ENCODE peak calls at places on chromosomes 6 and 20, in nine cellular contexts. One of them, this sample, is unnamed.
A peak's percentile ranks its signal among the peaks of the same experiment; 100 is the strongest.

GRCh38 chr6:124747336-124747735 is 214.9 kb upstream of the RNF217 start:
- DNase-seq in fibroblast of the aortic adventitia: no peak
- DNase-seq in MM.1S: no peak
- DNase-seq in gastrocnemius medialis: no peak
- DNase-seq in fibroblast of pulmonary artery: no peak
- DNase-seq in AG09319: no peak
- DNase-seq in coronary artery: no peak
- DNase-seq in H9: no peak
- DNase-seq in cardiac fibroblast: no peak
- DNase-seq in this sample: no peak

GRCh38 chr20:32510120-32510600 is 75.0 kb downstream of the NOL4L start:
- DNase-seq in fibroblast of the aortic adventitia: no peak
- DNase-seq in MM.1S: no peak
- DNase-seq in gastrocnemius medialis: no peak
- DNase-seq in fibroblast of pulmonary artery: no peak
- DNase-seq in AG09319: no peak
- DNase-seq in coronary artery: no peak
- DNase-seq in H9: peak; percentile 27
- DNase-seq in cardiac fibroblast: no peak
- DNase-seq in this sample: peak; percentile 82

GRCh38 chr20:48767269-48767960 is 60.4 kb downstream of the PREX1 start:
- DNase-seq in fibroblast of the aortic adventitia: no peak
- DNase-seq in MM.1S: no peak
- DNase-seq in gastrocnemius medialis: no peak
- DNase-seq in fibroblast of pulmonary artery: no peak
- DNase-seq in AG09319: no peak
- DNase-seq in coronary artery: no peak
- DNase-seq in H9: no peak
- DNase-seq in cardiac fibroblast: no peak
- DNase-seq in this sample: no peak

GRCh38 chr6:74268821-74269600 is 573.0 kb downstream of the CD109 start:
- DNase-seq in fibroblast of the aortic adventitia: no peak
- DNase-seq in MM.1S: no peak
- DNase-seq in gastrocnemius medialis: no peak
- DNase-seq in fibroblast of pulmonary artery: no peak
- DNase-seq in AG09319: no peak
- DNase-seq in coronary artery: no peak
- DNase-seq in H9: no peak
- DNase-seq in cardiac fibroblast: no peak
- DNase-seq in this sample: no peak

GRCh38 chr6:7173843-7174503 is 66.2 kb downstream of the RREB1 start:
- DNase-seq in fibroblast of the aortic adventitia: no peak
- DNase-seq in MM.1S: no peak
- DNase-seq in gastrocnemius medialis: no peak
- DNase-seq in fibroblast of pulmonary artery: no peak
- DNase-seq in AG09319: no peak
- DNase-seq in coronary artery: no peak
- DNase-seq in H9: peak; percentile 70
- DNase-seq in cardiac fibroblast: no peak
- DNase-seq in this sample: no peak

GRCh38 chr6:1771324-1771723 is 161.6 kb downstream of the FOXC1 start:
- DNase-seq in fibroblast of the aortic adventitia: peak; percentile 31
- DNase-seq in MM.1S: no peak
- DNase-seq in gastrocnemius medialis: no peak
- DNase-seq in fibroblast of pulmonary artery: peak; percentile 60
- DNase-seq in AG09319: no peak
- DNase-seq in coronary artery: no peak
- DNase-seq in H9: no peak
- DNase-seq in cardiac fibroblast: peak; percentile 76
- DNase-seq in this sample: no peak

GRCh38 chr6:56933650-56934049 is 21.3 kb upstream of the BEND6 start:
- DNase-seq in fibroblast of the aortic adventitia: peak; percentile 63
- DNase-seq in MM.1S: no peak
- DNase-seq in gastrocnemius medialis: no peak
- DNase-seq in fibroblast of pulmonary artery: no peak
- DNase-seq in AG09319: no peak
- DNase-seq in coronary artery: no peak
- DNase-seq in H9: no peak
- DNase-seq in cardiac fibroblast: no peak
- DNase-seq in this sample: no peak

GRCh38 chr6:149218471-149218870 is 99.0 kb upstream of the TAB2 start:
- DNase-seq in fibroblast of the aortic adventitia: no peak
- DNase-seq in MM.1S: no peak
- DNase-seq in gastrocnemius medialis: no peak
- DNase-seq in fibroblast of pulmonary artery: no peak
- DNase-seq in AG09319: no peak
- DNase-seq in coronary artery: no peak
- DNase-seq in H9: no peak
- DNase-seq in cardiac fibroblast: no peak
- DNase-seq in this sample: no peak

GRCh38 chr6:77492529-77492928 is 29.2 kb upstream of the HTR1B start:
- DNase-seq in fibroblast of the aortic adventitia: no peak
- DNase-seq in MM.1S: no peak
- DNase-seq in gastrocnemius medialis: no peak
- DNase-seq in fibroblast of pulmonary artery: no peak
- DNase-seq in AG09319: no peak
- DNase-seq in coronary artery: no peak
- DNase-seq in H9: no peak
- DNase-seq in cardiac fibroblast: no peak
- DNase-seq in this sample: no peak

GRCh38 chr6:159056432-159056831 is 11.6 kb upstream of the TAGAP start:
- DNase-seq in fibroblast of the aortic adventitia: no peak
- DNase-seq in MM.1S: no peak
- DNase-seq in gastrocnemius medialis: no peak
- DNase-seq in fibroblast of pulmonary artery: no peak
- DNase-seq in AG09319: no peak
- DNase-seq in coronary artery: no peak
- DNase-seq in H9: no peak
- DNase-seq in cardiac fibroblast: no peak
- DNase-seq in this sample: no peak

GRCh38 chr20:3995067-3995748 is 20.1 kb downstream of the RNF24 start:
- DNase-seq in fibroblast of the aortic adventitia: peak; percentile 48
- DNase-seq in MM.1S: no peak
- DNase-seq in gastrocnemius medialis: no peak
- DNase-seq in fibroblast of pulmonary artery: peak; percentile 31
- DNase-seq in AG09319: no peak
- DNase-seq in coronary artery: no peak
- DNase-seq in H9: no peak
- DNase-seq in cardiac fibroblast: peak; percentile 46
- DNase-seq in this sample: no peak

GRCh38 chr6:65707134-65707826 is at the start of gene EYS:
- DNase-seq in fibroblast of the aortic adventitia: no peak
- DNase-seq in MM.1S: no peak
- DNase-seq in gastrocnemius medialis: no peak
- DNase-seq in fibroblast of pulmonary artery: no peak
- DNase-seq in AG09319: no peak
- DNase-seq in coronary artery: no peak
- DNase-seq in H9: no peak
- DNase-seq in cardiac fibroblast: no peak
- DNase-seq in this sample: no peak

GRCh38 chr20:20832715-20833114 is 120.3 kb upstream of the RALGAPA2 start:
- DNase-seq in fibroblast of the aortic adventitia: no peak
- DNase-seq in MM.1S: no peak
- DNase-seq in gastrocnemius medialis: no peak
- DNase-seq in fibroblast of pulmonary artery: no peak
- DNase-seq in AG09319: no peak
- DNase-seq in coronary artery: no peak
- DNase-seq in H9: no peak
- DNase-seq in cardiac fibroblast: no peak
- DNase-seq in this sample: no peak

GRCh38 chr20:23120261-23120660 is 34.1 kb upstream of the CD93 start:
- DNase-seq in fibroblast of the aortic adventitia: no peak
- DNase-seq in MM.1S: no peak
- DNase-seq in gastrocnemius medialis: no peak
- DNase-seq in fibroblast of pulmonary artery: no peak
- DNase-seq in AG09319: no peak
- DNase-seq in coronary artery: no peak
- DNase-seq in H9: no peak
- DNase-seq in cardiac fibroblast: no peak
- DNase-seq in this sample: no peak

GRCh38 chr20:43205699-43206098 is 16.0 kb upstream of the PTPRT start:
- DNase-seq in fibroblast of the aortic adventitia: no peak
- DNase-seq in MM.1S: no peak
- DNase-seq in gastrocnemius medialis: no peak
- DNase-seq in fibroblast of pulmonary artery: no peak
- DNase-seq in AG09319: no peak
- DNase-seq in coronary artery: no peak
- DNase-seq in H9: no peak
- DNase-seq in cardiac fibroblast: no peak
- DNase-seq in this sample: no peak
- TF ChIP-seq CTCF in fibroblast of the aortic adventitia: no peak
- TF ChIP-seq CTCF in MM.1S: peak; percentile 13
- TF ChIP-seq CTCF in gastrocnemius medialis: no peak
- TF ChIP-seq CTCF in fibroblast of pulmonary artery: no peak
- TF ChIP-seq CTCF in AG09319: no peak
- TF ChIP-seq CTCF in coronary artery: no peak
- TF ChIP-seq CTCF in H9: peak; percentile 46
- TF ChIP-seq CTCF in cardiac fibroblast: no peak
- TF ChIP-seq CTCF in this sample: no peak

GRCh38 chr20:35564905-35565304 is 23.0 kb downstream of the ERGIC3 start:
- DNase-seq in fibroblast of the aortic adventitia: no peak
- DNase-seq in MM.1S: no peak
- DNase-seq in gastrocnemius medialis: no peak
- DNase-seq in fibroblast of pulmonary artery: no peak
- DNase-seq in AG09319: no peak
- DNase-seq in coronary artery: no peak
- DNase-seq in H9: no peak
- DNase-seq in cardiac fibroblast: no peak
- DNase-seq in this sample: peak; percentile 86

GRCh38 chr20:35563834-35564233 is 22.0 kb downstream of the ERGIC3 start:
- DNase-seq in fibroblast of the aortic adventitia: no peak
- DNase-seq in MM.1S: no peak
- DNase-seq in gastrocnemius medialis: no peak
- DNase-seq in fibroblast of pulmonary artery: no peak
- DNase-seq in AG09319: no peak
- DNase-seq in coronary artery: no peak
- DNase-seq in H9: no peak
- DNase-seq in cardiac fibroblast: no peak
- DNase-seq in this sample: peak; percentile 60

GRCh38 chr20:35572838-35573237 is 31.0 kb downstream of the ERGIC3 start:
- DNase-seq in fibroblast of the aortic adventitia: no peak
- DNase-seq in MM.1S: no peak
- DNase-seq in gastrocnemius medialis: no peak
- DNase-seq in fibroblast of pulmonary artery: peak; percentile 12
- DNase-seq in AG09319: no peak
- DNase-seq in coronary artery: no peak
- DNase-seq in H9: no peak
- DNase-seq in cardiac fibroblast: no peak
- DNase-seq in this sample: peak; percentile 6

GRCh38 chr20:35571566-35571965 is 29.7 kb downstream of the ERGIC3 start:
- DNase-seq in fibroblast of the aortic adventitia: no peak
- DNase-seq in MM.1S: no peak
- DNase-seq in gastrocnemius medialis: no peak
- DNase-seq in fibroblast of pulmonary artery: no peak
- DNase-seq in AG09319: no peak
- DNase-seq in coronary artery: no peak
- DNase-seq in H9: no peak
- DNase-seq in cardiac fibroblast: no peak
- DNase-seq in this sample: no peak

DNA sequence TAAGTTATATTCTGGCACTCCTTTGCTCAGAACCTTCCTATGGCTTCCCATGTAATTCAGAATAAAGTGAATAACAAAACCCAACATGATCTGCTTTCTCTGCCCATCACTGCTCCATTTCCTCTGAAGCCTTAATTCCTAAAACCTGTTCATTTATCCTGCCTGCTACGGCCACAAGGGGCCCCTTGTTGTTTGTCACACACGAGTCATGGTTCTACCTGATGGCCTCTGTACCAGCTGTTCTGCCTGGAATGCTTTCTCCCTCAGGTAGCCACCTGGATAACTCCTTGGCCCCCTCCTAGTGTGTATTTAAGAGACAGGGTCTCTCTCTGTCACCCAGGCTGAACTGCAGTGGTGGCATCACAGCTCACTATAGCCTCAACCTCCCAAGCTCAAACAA is 26.8 kb downstream of the ERGIC3 start:
- DNase-seq in fibroblast of the aortic adventitia: no peak
- DNase-seq in MM.1S: peak; percentile 42
- DNase-seq in gastrocnemius medialis: no peak
- DNase-seq in fibroblast of pulmonary artery: no peak
- DNase-seq in AG09319: no peak
- DNase-seq in coronary artery: no peak
- DNase-seq in H9: peak; percentile 69
- DNase-seq in cardiac fibroblast: no peak
- DNase-seq in this sample: peak; percentile 8
- TF ChIP-seq CTCF in fibroblast of the aortic adventitia: no peak
- TF ChIP-seq CTCF in MM.1S: peak; percentile 33
- TF ChIP-seq CTCF in gastrocnemius medialis: no peak
- TF ChIP-seq CTCF in fibroblast of pulmonary artery: peak; percentile 27
- TF ChIP-seq CTCF in AG09319: peak; percentile 4
- TF ChIP-seq CTCF in coronary artery: no peak
- TF ChIP-seq CTCF in H9: peak; percentile 64
- TF ChIP-seq CTCF in cardiac fibroblast: peak; percentile 25
- TF ChIP-seq CTCF in this sample: peak; percentile 43

GRCh38 chr6:36912583-36912982 is 26.8 kb downstream of the C6orf89 start:
- DNase-seq in fibroblast of the aortic adventitia: peak; percentile 38
- DNase-seq in MM.1S: peak; percentile 80
- DNase-seq in gastrocnemius medialis: no peak
- DNase-seq in fibroblast of pulmonary artery: peak; percentile 67
- DNase-seq in AG09319: peak; percentile 79
- DNase-seq in coronary artery: no peak
- DNase-seq in H9: no peak
- DNase-seq in cardiac fibroblast: peak; percentile 73
- DNase-seq in this sample: no peak
- TF ChIP-seq CTCF in fibroblast of the aortic adventitia: no peak
- TF ChIP-seq CTCF in MM.1S: no peak
- TF ChIP-seq CTCF in gastrocnemius medialis: no peak
- TF ChIP-seq CTCF in fibroblast of pulmonary artery: no peak
- TF ChIP-seq CTCF in AG09319: no peak
- TF ChIP-seq CTCF in coronary artery: no peak
- TF ChIP-seq CTCF in H9: no peak
- TF ChIP-seq CTCF in cardiac fibroblast: no peak
- TF ChIP-seq CTCF in this sample: no peak

GRCh38 chr6:16130932-16131387 is 2.1 kb downstream of the MYLIP start:
- DNase-seq in fibroblast of the aortic adventitia: peak; percentile 84
- DNase-seq in MM.1S: peak; percentile 89
- DNase-seq in gastrocnemius medialis: peak; percentile 62
- DNase-seq in fibroblast of pulmonary artery: peak; percentile 81
- DNase-seq in AG09319: peak; percentile 44
- DNase-seq in coronary artery: no peak
- DNase-seq in H9: no peak
- DNase-seq in cardiac fibroblast: peak; percentile 78
- DNase-seq in this sample: no peak

GRCh38 chr6:16130437-16130891 is 1.6 kb downstream of the MYLIP start:
- DNase-seq in fibroblast of the aortic adventitia: no peak
- DNase-seq in MM.1S: peak; percentile 19
- DNase-seq in gastrocnemius medialis: no peak
- DNase-seq in fibroblast of pulmonary artery: no peak
- DNase-seq in AG09319: no peak
- DNase-seq in coronary artery: no peak
- DNase-seq in H9: no peak
- DNase-seq in cardiac fibroblast: peak; percentile 6
- DNase-seq in this sample: no peak

GRCh38 chr6:16128759-16129622 is at the start of gene MYLIP:
- DNase-seq in fibroblast of the aortic adventitia: peak; percentile 87
- DNase-seq in MM.1S: peak; percentile 92
- DNase-seq in gastrocnemius medialis: peak; percentile 98
- DNase-seq in fibroblast of pulmonary artery: peak; percentile 91
- DNase-seq in AG09319: peak; percentile 88
- DNase-seq in coronary artery: peak; percentile 99
- DNase-seq in H9: peak; percentile 97
- DNase-seq in cardiac fibroblast: peak; percentile 87
- DNase-seq in this sample: peak; percentile 97

GRCh38 chr6:16127471-16127870 is 1.4 kb upstream of the MYLIP start:
- DNase-seq in fibroblast of the aortic adventitia: no peak
- DNase-seq in MM.1S: no peak
- DNase-seq in gastrocnemius medialis: no peak
- DNase-seq in fibroblast of pulmonary artery: no peak
- DNase-seq in AG09319: no peak
- DNase-seq in coronary artery: no peak
- DNase-seq in H9: no peak
- DNase-seq in cardiac fibroblast: no peak
- DNase-seq in this sample: no peak

GRCh38 chr6:16129623-16130243 is 847 bp downstream of the MYLIP start:
- DNase-seq in fibroblast of the aortic adventitia: peak; percentile 36
- DNase-seq in MM.1S: peak; percentile 27
- DNase-seq in gastrocnemius medialis: no peak
- DNase-seq in fibroblast of pulmonary artery: peak; percentile 24
- DNase-seq in AG09319: no peak
- DNase-seq in coronary artery: no peak
- DNase-seq in H9: peak; percentile 36
- DNase-seq in cardiac fibroblast: peak; percentile 9
- DNase-seq in this sample: no peak
- TF ChIP-seq CTCF in fibroblast of the aortic adventitia: no peak
- TF ChIP-seq CTCF in MM.1S: no peak
- TF ChIP-seq CTCF in gastrocnemius medialis: no peak
- TF ChIP-seq CTCF in fibroblast of pulmonary artery: no peak
- TF ChIP-seq CTCF in AG09319: no peak
- TF ChIP-seq CTCF in coronary artery: no peak
- TF ChIP-seq CTCF in H9: peak; percentile 5
- TF ChIP-seq CTCF in cardiac fibroblast: no peak
- TF ChIP-seq CTCF in this sample: peak; percentile 62